ENCODE peak calls at places on chromosomes 13 and 19, in six cellular contexts. Q is thoracic aorta; M is ascending aorta; W is CD4-positive, alpha-beta T cell; I is OCI-LY7; N is heart right ventricle. X is an unnamed sample. For H3K9me3, the result is how much of the 10 kb centered on the place peaks cover.

GRCh38 chr13:94711561-94712286 is 621 bp downstream of the SOX21 start:
- DNase-seq in M (no peak), N (no peak), I (no peak), W (no peak), Q (no peak), X (no peak)

GRCh38 chr13:40604135-40604534 is 62.3 kb downstream of the FOXO1 start:
- DNase-seq in I (no peak), M (no peak), N (no peak), Q (no peak), W (no peak), X (no peak)

GRCh38 chr19:1942078-1942933 is 1.3 kb downstream of the CSNK1G2 start:
- DNase-seq in M (no peak), N (peak), W (peak), Q (no peak), I (peak), X (peak)

GRCh38 chr13:102220681-102221228 is 181.1 kb downstream of the FGF14 start:
- DNase-seq in I (no peak), N (no peak), Q (no peak), W (no peak), M (no peak), X (no peak)

GRCh38 chr13:82672248-82672647 is 1210.0 kb downstream of the SLITRK1 start:
- DNase-seq in N (no peak), M (no peak), W (no peak), I (no peak), Q (no peak), X (no peak)

GRCh38 chr19:11152318-11153062 is 3.1 kb downstream of the SPC24 start:
- DNase-seq in N (peak), I (no peak), W (no peak), M (peak), Q (no peak), X (no peak)

GRCh38 chr13:112443191-112444000 is 67.2 kb downstream of the SPACA7 start:
- DNase-seq in N (no peak), W (no peak), I (peak), Q (no peak), M (no peak), X (peak)

GRCh38 chr13:112970552-112971287 is 1.7 kb downstream of the MCF2L start:
- DNase-seq in M (no peak), Q (no peak), N (no peak), I (no peak), W (no peak), X (no peak)

GRCh38 chr13:49608932-49609331 is 19.4 kb upstream of the ARL11 start:
- DNase-seq in Q (no peak), M (no peak), I (peak), N (no peak), W (no peak), X (no peak)

GRCh38 chr13:39263033-39263432 is 224.8 kb downstream of the NHLRC3 start:
- DNase-seq in M (no peak), W (no peak), Q (no peak), I (peak), N (peak), X (peak)

GRCh38 chr13:50707533-50708096 is 135.9 kb downstream of the DLEU7 start:
- DNase-seq in I (peak), M (no peak), N (no peak), W (no peak), Q (no peak), X (no peak)

GRCh38 chr13:40060318-40061007 is 405.0 kb downstream of the COG6 start:
- DNase-seq in N (no peak), M (peak), W (no peak), Q (peak), I (peak), X (peak)

GRCh38 chr13:98143601-98144500 is 957 bp downstream of the FARP1 start:
- DNase-seq in M (no peak), W (no peak), N (peak), I (no peak), Q (no peak), X (no peak)

GRCh38 chr19:3038214-3038613 is 9.1 kb upstream of the TLE2 start:
- DNase-seq in Q (no peak), W (no peak), M (no peak), I (no peak), N (no peak), X (no peak)

GRCh38 chr13:64633948-64634347 is 2596.2 kb downstream of the PCDH9 start:
- DNase-seq in W (no peak), N (no peak), Q (no peak), M (no peak), I (no peak), X (no peak)

GRCh38 chr19:33459220-33459619 is 62.4 kb downstream of the PEPD start:
- DNase-seq in Q (no peak), W (no peak), N (no peak), I (no peak), M (no peak), X (no peak)

GRCh38 chr13:44199627-44200207 is 173.9 kb upstream of the SERP2 start:
- DNase-seq in Q (no peak), N (no peak), W (no peak), I (no peak), M (no peak), X (no peak)

GRCh38 chr13:93409001-93409400 is 182.4 kb downstream of the GPC6 start:
- DNase-seq in W (no peak), Q (no peak), N (no peak), M (no peak), I (no peak), X (no peak)
- H3K9me3 ChIP-seq in W (under half), Q (under half), N (under half), M (under half), I (under half), X (under half)

DNA sequence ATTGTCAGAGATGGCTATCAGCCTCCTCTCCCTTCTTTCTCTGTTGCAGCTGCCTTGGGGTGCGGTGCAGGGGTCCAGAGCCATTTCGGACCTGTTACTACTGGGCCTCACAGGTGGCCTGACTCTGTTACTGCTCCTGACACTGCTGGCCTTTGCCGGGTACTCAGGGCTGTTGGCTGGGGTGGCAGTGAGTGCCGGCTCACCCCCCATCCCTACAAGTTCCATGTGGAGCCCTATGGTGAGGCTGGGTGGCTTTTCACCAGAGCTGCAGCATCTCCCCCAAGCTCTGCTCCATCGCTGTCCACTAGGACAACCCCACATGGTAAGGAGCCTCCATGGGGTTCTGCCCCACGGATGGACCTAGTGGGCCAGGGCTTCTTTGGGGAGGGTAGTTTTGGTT is 13.7 kb upstream of the ZNF492 start:
- DNase-seq in Q (no peak), N (no peak), I (no peak), W (no peak), M (no peak), X (no peak)
- H3K9me3 ChIP-seq in Q (under half), N (under half), I (under half), W (under half), M (under half), X (under half)

GRCh38 chr19:57419439-57419838 is 8.5 kb downstream of the ZNF17 start:
- DNase-seq in W (no peak), N (no peak), I (no peak), Q (no peak), M (no peak), X (no peak)
- H3K9me3 ChIP-seq in W (half or more), N (under half), I (under half), Q (half or more), M (half or more), X (half or more)

GRCh38 chr19:39067104-39067503 is 17.1 kb upstream of the ACP7 start:
- DNase-seq in I (no peak), N (no peak), W (no peak), M (no peak), Q (no peak), X (no peak)
- H3K9me3 ChIP-seq in I (under half), N (under half), W (under half), M (under half), Q (under half), X (under half)

GRCh38 chr19:8840708-8841107 is 8.5 kb downstream of the MBD3L1 start:
- DNase-seq in M (no peak), W (no peak), I (no peak), Q (no peak), N (no peak), X (no peak)
- H3K9me3 ChIP-seq in M (under half), W (under half), I (under half), Q (under half), N (under half), X (under half)

DNA sequence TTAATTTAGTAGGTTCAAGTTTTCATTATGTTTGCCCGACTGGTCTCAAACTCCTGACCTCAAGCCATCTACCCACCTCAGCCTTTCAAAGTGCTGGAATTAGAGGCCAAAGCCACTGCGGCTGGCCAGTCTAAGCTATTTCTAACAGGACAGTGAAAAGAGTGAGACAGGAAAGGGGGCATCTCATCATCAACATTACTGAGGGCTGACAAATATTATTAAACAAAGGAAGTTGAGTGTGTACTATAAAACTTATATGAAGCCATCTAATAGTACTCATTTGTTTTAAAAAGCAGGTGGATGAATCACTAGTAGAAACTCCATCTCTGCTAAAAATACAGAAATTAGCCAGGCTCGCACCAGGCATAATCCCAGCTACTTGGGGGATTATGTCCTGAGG is 24.3 kb downstream of the ZNF611 start:
- DNase-seq in W (no peak), I (no peak), N (no peak), M (no peak), Q (no peak), X (no peak)
- H3K9me3 ChIP-seq in W (under half), I (under half), N (under half), M (under half), Q (under half), X (under half)